ENCODE peak calls at places on chromosomes 2 and 18, in five cellular contexts. U is NCI-H69, C is GM13977, X is activated gamma-delta T cell treated with Interleukin-2 at 50 U/mL for 16 hours, B is tibial artery. Q is an unnamed sample.

GRCh38 chr2:28896906-28897305 is 2.4 kb downstream of the WDR43 start:
- DNase-seq in U (no peak), C (no peak), X (no peak), B (no peak), Q (no peak)

GRCh38 chr18:31303771-31304170 is 14.2 kb upstream of the DSG1 start:
- DNase-seq in U (no peak), C (no peak), X (no peak), B (no peak), Q (no peak)

GRCh38 chr2:42918671-42919335 is 126.4 kb upstream of the HAAO start:
- DNase-seq in U (no peak), C (no peak), X (no peak), B (no peak), Q (no peak)

GRCh38 chr18:3434685-3435084 is 15.3 kb upstream of the TGIF1 start:
- DNase-seq in U (no peak), C (no peak), X (no peak), B (no peak), Q (no peak)

GRCh38 chr18:70299393-70299792 is 10.5 kb downstream of the SOCS6 start:
- DNase-seq in U (no peak), C (no peak), X (no peak), B (no peak), Q (no peak)

GRCh38 chr18:36392163-36392887 is 94.8 kb downstream of the FHOD3 start:
- DNase-seq in U (no peak), C (no peak), X (no peak), B (no peak), Q (no peak)

GRCh38 chr2:158718851-158719250 is 76.3 kb upstream of the DAPL1 start:
- DNase-seq in U (no peak), C (no peak), X (no peak), B (no peak), Q (no peak)

GRCh38 chr18:55079067-55079466 is 119.8 kb upstream of the CCDC68 start:
- DNase-seq in U (no peak), C (no peak), X (no peak), B (no peak), Q (no peak)

GRCh38 chr18:3008546-3008945 is 4.4 kb downstream of the LPIN2 start:
- DNase-seq in U (no peak), C (no peak), X (no peak), B (no peak), Q (no peak)

GRCh38 chr2:70489165-70489564 is 64.5 kb downstream of the TGFA start:
- DNase-seq in U (no peak), C (no peak), X (no peak), B (no peak), Q (no peak)

GRCh38 chr2:180146541-180146940 is 139.4 kb upstream of the CWC22 start:
- DNase-seq in U (no peak), C (no peak), X (no peak), B (no peak), Q (no peak)

GRCh38 chr18:715626-716025 is 3.2 kb upstream of the ENOSF1 start:
- DNase-seq in U (peak; percentile 31), C (no peak), X (no peak), B (no peak), Q (no peak)

GRCh38 chr2:18643532-18644462 is 54.4 kb upstream of the NT5C1B start:
- DNase-seq in U (no peak), C (no peak), X (no peak), B (no peak), Q (no peak)

GRCh38 chr18:77082316-77082715 is 50.3 kb downstream of the MBP start:
- DNase-seq in U (no peak), C (no peak), X (no peak), B (no peak), Q (no peak)

GRCh38 chr2:43515248-43515647 is 80.6 kb downstream of the THADA start:
- DNase-seq in U (no peak), C (no peak), X (no peak), B (no peak), Q (no peak)

GRCh38 chr2:219544567-219544966 is 739 bp downstream of the TMEM198 start:
- DNase-seq in U (no peak), C (no peak), X (no peak), B (no peak), Q (no peak)

GRCh38 chr2:70596739-70597138 is 43.1 kb upstream of the TGFA start:
- DNase-seq in U (no peak), C (no peak), X (no peak), B (no peak), Q (no peak)

GRCh38 chr18:60113396-60113795 is 213.6 kb downstream of the PMAIP1 start:
- DNase-seq in U (no peak), C (no peak), X (no peak), B (no peak), Q (no peak)

GRCh38 chr2:226730487-226730886 is 69.1 kb downstream of the IRS1 start:
- DNase-seq in U (peak; percentile 1), C (no peak), X (no peak), B (no peak), Q (no peak)

GRCh38 chr2:213317929-213318328 is 33.7 kb downstream of the SPAG16 start:
- DNase-seq in U (no peak), C (no peak), X (no peak), B (no peak), Q (no peak)

GRCh38 chr2:144201868-144202468 is 318.0 kb downstream of the ZEB2 start:
- DNase-seq in U (no peak), C (no peak), X (no peak), B (no peak), Q (no peak)

GRCh38 chr18:63949068-63949737 is at the start of gene HMSD:
- DNase-seq in U (peak; percentile 96), C (peak; percentile 78), X (peak; percentile 31), B (no peak), Q (peak; percentile 93)

GRCh38 chr2:235577404-235578330 is 83.8 kb downstream of the AGAP1 start:
- DNase-seq in U (peak; percentile 18), C (no peak), X (no peak), B (no peak), Q (no peak)

GRCh38 chr2:30559544-30559943 is 112.5 kb downstream of the LCLAT1 start:
- DNase-seq in U (no peak), C (no peak), X (no peak), B (no peak), Q (no peak)

GRCh38 chr2:37890893-37891495 is 34.1 kb upstream of the RMDN2 start:
- DNase-seq in U (peak; percentile 65), C (peak; percentile 52), X (peak; percentile 61), B (peak; percentile 55), Q (peak; percentile 61)

GRCh38 chr2:25088817-25089485 is 47.1 kb downstream of the EFR3B start:
- DNase-seq in U (no peak), C (no peak), X (no peak), B (no peak), Q (no peak)

GRCh38 chr2:188725981-188726380 is 248.2 kb upstream of the COL3A1 start:
- DNase-seq in U (no peak), C (no peak), X (no peak), B (no peak), Q (no peak)

GRCh38 chr2:176643711-176644110 is 374.5 kb downstream of the MTX2 start:
- DNase-seq in U (peak; percentile 85), C (no peak), X (no peak), B (no peak), Q (peak; percentile 81)

GRCh38 chr2:171566099-171566498 is 43.8 kb downstream of the CYBRD1 start:
- DNase-seq in U (no peak), C (no peak), X (no peak), B (no peak), Q (no peak)

GRCh38 chr2:71846669-71847291 is 300.9 kb downstream of the CYP26B1 start:
- DNase-seq in U (no peak), C (no peak), X (no peak), B (no peak), Q (no peak)

GRCh38 chr2:84302513-84303412 is 156.3 kb downstream of the SUCLG1 start:
- DNase-seq in U (peak; percentile 14), C (peak; percentile 69), X (peak; percentile 11), B (no peak), Q (peak; percentile 3)

GRCh38 chr2:209560911-209561310 is 137.1 kb downstream of the MAP2 start:
- DNase-seq in U (no peak), C (no peak), X (no peak), B (no peak), Q (no peak)

GRCh38 chr2:235766206-235766794 is 272.5 kb downstream of the AGAP1 start:
- DNase-seq in U (peak; percentile 50), C (peak; percentile 85), X (peak; percentile 54), B (peak; percentile 73), Q (peak; percentile 33)

GRCh38 chr2:63301481-63301880 is 250.9 kb downstream of the OTX1 start:
- DNase-seq in U (no peak), C (no peak), X (no peak), B (no peak), Q (no peak)